ENCODE peak calls at places on chromosomes 3 and 15, in six cellular contexts. X, B, Y, V, T and P are unnamed samples.

GRCh38 chr3:194422188-194422587 is 23.1 kb upstream of the GP5 start:
- DNase-seq in X (no peak), B (peak), Y (peak), V (no peak), T (no peak), P (no peak)

GRCh38 chr3:71565326-71565725 is 18.2 kb downstream of the FOXP1 start:
- DNase-seq in X (no peak), B (no peak), Y (no peak), V (no peak), T (no peak), P (no peak)

GRCh38 chr3:151016421-151016820 is 43.9 kb upstream of the CLRN1 start:
- DNase-seq in X (no peak), B (no peak), Y (peak), V (no peak), T (no peak), P (peak)

GRCh38 chr3:183764854-183765731 is 60.3 kb downstream of the MAP6D1 start:
- DNase-seq in X (peak), B (peak), Y (peak), V (no peak), T (no peak), P (peak)

GRCh38 chr15:52408823-52409222 is 113.2 kb upstream of the MYO5C start:
- DNase-seq in X (no peak), B (peak), Y (peak), V (no peak), T (no peak), P (peak)

GRCh38 chr15:80695099-80695910 is at the start of gene ABHD17C:
- DNase-seq in X (no peak), B (peak), Y (peak), V (peak), T (peak), P (peak)

GRCh38 chr3:69385723-69386483 is at the start of gene FRMD4B:
- DNase-seq in X (no peak), B (peak), Y (no peak), V (peak), T (peak), P (peak)

GRCh38 chr15:37682304-37682703 is 252.1 kb upstream of the TMCO5A start:
- DNase-seq in X (no peak), B (peak), Y (peak), V (no peak), T (no peak), P (peak)

GRCh38 chr15:83815506-83815905 is 161.6 kb downstream of the ADAMTSL3 start:
- DNase-seq in X (no peak), B (no peak), Y (no peak), V (no peak), T (no peak), P (no peak)

GRCh38 chr3:27632431-27633223 is 89.5 kb downstream of the EOMES start:
- DNase-seq in X (no peak), B (peak), Y (peak), V (peak), T (peak), P (peak)

GRCh38 chr3:194740859-194741486 is 55.3 kb downstream of the FAM43A start:
- DNase-seq in X (peak), B (peak), Y (peak), V (no peak), T (no peak), P (peak)

GRCh38 chr15:39887832-39888231 is 32.2 kb downstream of the GPR176 start:
- DNase-seq in X (peak), B (peak), Y (peak), V (no peak), T (no peak), P (peak)

GRCh38 chr15:44340410-44340809 is 51.9 kb downstream of the GOLM2 start:
- DNase-seq in X (peak), B (no peak), Y (peak), V (no peak), T (no peak), P (peak)

GRCh38 chr15:38687340-38687739 is 122.7 kb upstream of the RASGRP1 start:
- DNase-seq in X (no peak), B (no peak), Y (peak), V (no peak), T (no peak), P (peak)

GRCh38 chr15:32802296-32802936 is 84.6 kb downstream of the GREM1 start:
- DNase-seq in X (peak), B (no peak), Y (peak), V (no peak), T (no peak), P (peak)

GRCh38 chr3:49158108-49158709 is 7.9 kb downstream of the CCDC71 start:
- DNase-seq in X (no peak), B (no peak), Y (no peak), V (no peak), T (no peak), P (peak)

GRCh38 chr3:111324142-111324541 is 217.9 kb upstream of the CD96 start:
- DNase-seq in X (no peak), B (no peak), Y (no peak), V (no peak), T (no peak), P (no peak)

GRCh38 chr15:86034904-86035303 is 44.8 kb upstream of the AGBL1 start:
- DNase-seq in X (no peak), B (no peak), Y (no peak), V (no peak), T (no peak), P (no peak)

GRCh38 chr3:31041161-31041978 is 146.9 kb upstream of the GADL1 start:
- DNase-seq in X (peak), B (peak), Y (peak), V (no peak), T (no peak), P (peak)

GRCh38 chr3:129182390-129183180 is 1.1 kb downstream of the CNBP start:
- DNase-seq in X (peak), B (peak), Y (peak), V (no peak), T (no peak), P (peak)

GRCh38 chr15:89116404-89116803 is 28.1 kb downstream of the ABHD2 start:
- DNase-seq in X (no peak), B (no peak), Y (peak), V (no peak), T (no peak), P (no peak)

GRCh38 chr3:51388286-51389029 is 2.6 kb upstream of the RBM15B start:
- DNase-seq in X (no peak), B (no peak), Y (peak), V (no peak), T (no peak), P (peak)

GRCh38 chr15:71109130-71109529 is 6.1 kb upstream of the THSD4 start:
- DNase-seq in X (no peak), B (no peak), Y (peak), V (no peak), T (no peak), P (peak)

GRCh38 chr15:62894322-62895085 is 148.0 kb upstream of the TPM1 start:
- DNase-seq in X (no peak), B (no peak), Y (peak), V (no peak), T (no peak), P (no peak)

GRCh38 chr3:184745526-184745925 is 33.7 kb upstream of the MAGEF1 start:
- DNase-seq in X (no peak), B (no peak), Y (no peak), V (no peak), T (no peak), P (no peak)

GRCh38 chr3:71916747-71917369 is 131.9 kb upstream of the PROK2 start:
- DNase-seq in X (no peak), B (no peak), Y (peak), V (no peak), T (no peak), P (peak)

GRCh38 chr15:40957581-40958051 is 4.3 kb downstream of the CHAC1 start:
- DNase-seq in X (no peak), B (no peak), Y (no peak), V (no peak), T (no peak), P (peak)

GRCh38 chr3:38519651-38520050 is 23.5 kb downstream of the EXOG start:
- DNase-seq in X (no peak), B (no peak), Y (no peak), V (no peak), T (no peak), P (no peak)
- H3K4me3 ChIP-seq in X (no peak), B (no peak), Y (no peak), V (no peak), T (no peak), P (no peak)

DNA sequence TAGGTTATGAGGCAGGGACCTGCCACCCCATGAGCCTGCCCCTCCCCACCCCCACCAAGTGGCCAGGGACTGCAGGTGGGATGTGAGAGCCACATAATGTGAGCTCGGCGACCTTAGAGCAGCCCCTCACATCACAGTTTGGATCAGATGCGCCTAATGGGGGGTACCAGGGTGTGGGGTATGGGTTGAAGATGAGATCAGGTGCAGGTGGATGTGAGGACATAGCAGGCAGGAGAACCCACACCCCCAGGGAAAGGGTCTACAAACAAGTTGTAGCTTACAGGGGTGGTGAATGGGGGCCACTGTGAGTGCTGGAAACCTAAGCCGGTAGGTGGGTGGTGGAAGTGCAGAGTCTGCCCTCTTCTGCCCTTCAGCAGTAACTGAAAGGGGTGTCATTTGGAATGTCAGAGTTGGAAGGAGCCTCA is 94.0 kb downstream of the CORO2B start:
- DNase-seq in X (no peak), B (no peak), Y (peak), V (no peak), T (peak), P (peak)
- TF ChIP-seq CTCF in X (peak), B (no peak), Y (peak), V (no peak), T (peak), P (peak)

DNA sequence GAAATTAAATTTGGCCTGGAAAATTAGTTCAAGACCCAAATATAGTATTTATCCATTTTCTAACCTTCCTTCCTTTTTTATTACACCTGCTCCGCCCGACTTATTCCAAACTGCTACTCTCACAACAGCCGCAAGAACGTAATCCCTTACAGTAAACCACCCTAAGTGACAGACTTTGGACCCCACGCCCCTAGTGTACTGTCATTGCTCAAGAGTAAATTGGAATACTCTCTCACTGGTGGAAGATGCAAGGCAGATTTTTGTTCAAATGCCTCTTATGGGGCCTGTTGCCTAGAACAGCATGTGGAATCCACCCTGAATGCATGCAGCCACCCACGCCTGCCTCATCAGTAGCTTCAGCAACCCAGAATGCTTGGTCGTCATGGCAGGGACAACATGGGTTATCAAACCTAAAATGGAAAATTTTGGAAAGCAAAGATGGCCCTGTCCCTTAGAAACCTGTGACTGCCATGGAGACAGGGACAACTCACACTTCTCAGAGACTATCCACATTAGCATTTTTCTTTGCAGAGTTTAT is 226.2 kb upstream of the ST8SIA2 start:
- DNase-seq in X (no peak), B (no peak), Y (no peak), V (no peak), T (no peak), P (no peak)
- H3K4me3 ChIP-seq in X (no peak), B (no peak), Y (no peak), V (no peak), T (no peak), P (no peak)

DNA sequence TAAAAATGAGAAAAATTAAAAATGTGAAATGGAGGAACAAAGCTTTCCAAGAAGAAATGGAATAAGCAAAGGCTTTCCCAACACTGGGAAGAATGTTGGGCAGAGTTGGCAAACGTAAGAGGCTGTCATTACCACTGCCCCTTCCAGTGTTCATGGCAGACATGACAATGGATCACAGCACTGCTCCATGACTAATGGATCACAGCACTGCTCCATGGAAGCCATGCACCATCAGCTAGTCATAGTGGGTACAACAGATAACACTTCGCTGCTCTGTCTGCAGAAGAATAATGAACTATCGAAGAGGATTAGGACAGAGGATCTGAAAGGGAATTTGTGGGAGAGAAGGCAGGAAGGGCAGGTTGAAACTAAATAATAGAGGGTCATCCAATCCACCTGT is 5.0 kb downstream of the CAV3 start:
- DNase-seq in X (no peak), B (no peak), Y (no peak), V (no peak), T (no peak), P (no peak)
- TF ChIP-seq CTCF in X (no peak), B (no peak), Y (no peak), V (no peak), T (no peak), P (no peak)

DNA sequence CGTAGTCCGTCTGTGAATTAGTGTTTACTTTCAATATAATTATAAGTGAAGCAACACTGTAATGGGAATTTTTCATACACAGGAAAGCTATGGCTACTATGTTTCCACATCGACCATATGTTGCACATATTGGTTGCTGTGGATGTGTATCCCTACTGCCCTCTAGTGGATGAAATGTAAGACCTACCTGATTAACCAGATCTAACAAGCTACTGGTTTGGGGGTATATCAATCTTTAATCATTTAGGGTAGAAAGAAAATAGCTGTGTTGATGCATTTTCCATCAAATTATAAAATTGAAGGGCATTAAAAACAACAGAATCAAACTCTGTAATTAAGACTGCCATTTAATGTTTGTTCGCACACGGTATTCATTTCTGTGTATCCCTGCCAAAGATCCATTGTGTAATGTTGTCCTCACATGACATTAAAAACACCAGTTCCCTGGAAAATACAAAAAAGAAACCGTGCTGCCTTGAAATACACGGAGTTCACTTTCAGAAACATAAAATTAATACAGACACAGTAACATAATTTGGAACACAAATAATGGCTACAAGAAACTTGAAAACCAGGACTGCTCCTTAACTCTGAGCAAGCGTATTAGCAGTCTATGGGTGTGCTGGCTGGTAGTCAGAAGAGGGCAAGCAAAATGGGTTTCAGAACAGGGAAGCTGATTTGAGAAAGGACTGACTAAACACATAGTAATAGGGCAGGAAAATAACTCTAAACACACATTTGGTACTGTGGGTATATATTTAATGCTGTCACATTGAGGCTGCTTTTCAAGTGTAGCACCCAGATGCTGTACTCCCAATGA is 125.1 kb downstream of the TIGIT start:
- DNase-seq in X (peak), B (peak), Y (peak), V (peak), T (no peak), P (peak)
- H3K4me3 ChIP-seq in X (no peak), B (no peak), Y (no peak), V (no peak), T (peak), P (peak)

GRCh38 chr15:61828008-61828407 is 232.2 kb downstream of the VPS13C start:
- DNase-seq in X (no peak), B (no peak), Y (no peak), V (no peak), T (no peak), P (no peak)
- TF ChIP-seq CTCF in X (no peak), B (no peak), Y (no peak), V (no peak), T (no peak), P (peak)

DNA sequence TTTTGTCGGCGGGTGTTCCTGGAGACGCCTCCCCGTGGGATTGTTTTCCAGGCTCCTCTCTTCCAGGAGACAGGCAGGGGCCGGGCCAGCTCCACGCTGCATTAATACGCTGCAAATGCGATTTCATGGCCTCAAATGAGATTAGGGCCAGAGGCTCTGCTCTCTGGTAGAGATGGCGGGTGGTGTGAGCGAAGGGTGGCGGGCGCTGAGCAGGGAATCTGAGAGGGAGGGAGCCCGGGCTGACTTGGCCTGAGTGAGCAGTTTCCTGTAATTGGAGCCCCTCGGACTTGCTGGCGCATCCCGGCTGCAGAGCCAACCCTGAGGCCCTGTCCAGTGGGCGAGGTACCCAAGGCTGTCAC is 7.4 kb upstream of the CCDC33 start:
- DNase-seq in X (no peak), B (no peak), Y (peak), V (no peak), T (no peak), P (peak)
- H3K4me3 ChIP-seq in X (no peak), B (no peak), Y (no peak), V (no peak), T (no peak), P (no peak)

GRCh38 chr3:172034786-172035685 is 4.3 kb upstream of the FNDC3B start:
- DNase-seq in X (no peak), B (no peak), Y (peak), V (no peak), T (no peak), P (peak)
- TF ChIP-seq CTCF in X (peak), B (peak), Y (peak), V (peak), T (peak), P (peak)

GRCh38 chr15:77030042-77030927 is 35.4 kb downstream of the PSTPIP1 start:
- DNase-seq in X (no peak), B (no peak), Y (no peak), V (no peak), T (peak), P (no peak)

GRCh38 chr15:77029166-77030041 is 34.5 kb downstream of the PSTPIP1 start:
- DNase-seq in X (no peak), B (no peak), Y (no peak), V (no peak), T (peak), P (no peak)

GRCh38 chr15:77027697-77028450 is 32.9 kb downstream of the PSTPIP1 start:
- DNase-seq in X (no peak), B (peak), Y (no peak), V (no peak), T (peak), P (no peak)

GRCh38 chr15:77027111-77027696 is 32.3 kb downstream of the PSTPIP1 start:
- DNase-seq in X (no peak), B (no peak), Y (no peak), V (no peak), T (peak), P (no peak)

GRCh38 chr15:77028451-77029165 is 33.7 kb downstream of the PSTPIP1 start:
- DNase-seq in X (no peak), B (no peak), Y (no peak), V (no peak), T (peak), P (no peak)
- H3K4me3 ChIP-seq in X (peak), B (no peak), Y (no peak), V (no peak), T (no peak), P (peak)